ENCODE peak calls at places on chromosomes 12 and 14, in eight cellular contexts. A, H, B, C, Q, S, E and Y are unnamed samples.

GRCh38 chr14:66884149-66884548 is 305.1 kb upstream of the GARIN2 start:
- DNase-seq in A (no peak), H (no peak), B (no peak), C (no peak), Q (peak; percentile 47), S (no peak), E (no peak), Y (no peak)

GRCh38 chr12:80553316-80553715 is 109.3 kb downstream of the PTPRQ start:
- DNase-seq in A (no peak), H (no peak), B (no peak), C (no peak), Q (peak; percentile 87), S (no peak), E (no peak), Y (no peak)

GRCh38 chr14:33848706-33849454 is 102.0 kb downstream of the EGLN3 start:
- DNase-seq in A (peak; percentile 65), H (no peak), B (no peak), C (peak; percentile 53), Q (peak; percentile 91), S (peak; percentile 71), E (no peak), Y (peak; percentile 92)

GRCh38 chr14:58501214-58501816 is 73.8 kb downstream of the KIAA0586 start:
- DNase-seq in A (no peak), H (no peak), B (no peak), C (peak; percentile 23), Q (peak; percentile 97), S (peak; percentile 49), E (no peak), Y (peak; percentile 77)

GRCh38 chr12:93403988-93404803 is 26.5 kb downstream of the NUDT4 start:
- DNase-seq in A (no peak), H (no peak), B (no peak), C (no peak), Q (no peak), S (no peak), E (no peak), Y (no peak)

GRCh38 chr12:65125247-65125646 is 4.1 kb upstream of the WIF1 start:
- DNase-seq in A (no peak), H (no peak), B (no peak), C (no peak), Q (no peak), S (no peak), E (no peak), Y (no peak)

GRCh38 chr14:64580451-64580850 is 30.7 kb downstream of the PPP1R36 start:
- DNase-seq in A (no peak), H (no peak), B (no peak), C (no peak), Q (no peak), S (no peak), E (no peak), Y (no peak)

GRCh38 chr12:96221391-96221790 is 27.2 kb downstream of the ELK3 start:
- DNase-seq in A (no peak), H (no peak), B (no peak), C (no peak), Q (no peak), S (no peak), E (no peak), Y (no peak)

GRCh38 chr14:103688906-103689902 is 26.0 kb downstream of the XRCC3 start:
- DNase-seq in A (peak; percentile 66), H (no peak), B (no peak), C (no peak), Q (no peak), S (no peak), E (peak; percentile 78), Y (no peak)

GRCh38 chr12:11633968-11634367 is 15.5 kb upstream of the ETV6 start:
- DNase-seq in A (no peak), H (no peak), B (no peak), C (no peak), Q (peak; percentile 76), S (no peak), E (no peak), Y (no peak)

GRCh38 chr12:120417917-120418316 is 20.0 kb upstream of the COX6A1 start:
- DNase-seq in A (no peak), H (no peak), B (no peak), C (no peak), Q (no peak), S (no peak), E (no peak), Y (no peak)

GRCh38 chr14:94110552-94111181 is at the start of gene IFI27:
- DNase-seq in A (no peak), H (no peak), B (no peak), C (no peak), Q (peak; percentile 24), S (peak; percentile 70), E (peak; percentile 68), Y (no peak)

GRCh38 chr12:21607701-21608100 is 3.1 kb upstream of the GYS2 start:
- DNase-seq in A (no peak), H (no peak), B (no peak), C (no peak), Q (peak; percentile 25), S (no peak), E (no peak), Y (no peak)

GRCh38 chr12:14950421-14950820 is 11.0 kb downstream of the ARHGDIB start:
- DNase-seq in A (no peak), H (no peak), B (no peak), C (no peak), Q (no peak), S (no peak), E (no peak), Y (no peak)
- H3K4me1 ChIP-seq in A (peaks cover 16% of the 10 kb centered on the region), H (peaks cover 25% of the 10 kb centered on the region), B (peaks cover 8% of the 10 kb centered on the region), C (peaks cover 88% of the 10 kb centered on the region), Q (peaks cover 67% of the 10 kb centered on the region), S (no peaks in the 10 kb centered on the region), E (peaks cover 99% of the 10 kb centered on the region), Y (no peaks in the 10 kb centered on the region)

DNA sequence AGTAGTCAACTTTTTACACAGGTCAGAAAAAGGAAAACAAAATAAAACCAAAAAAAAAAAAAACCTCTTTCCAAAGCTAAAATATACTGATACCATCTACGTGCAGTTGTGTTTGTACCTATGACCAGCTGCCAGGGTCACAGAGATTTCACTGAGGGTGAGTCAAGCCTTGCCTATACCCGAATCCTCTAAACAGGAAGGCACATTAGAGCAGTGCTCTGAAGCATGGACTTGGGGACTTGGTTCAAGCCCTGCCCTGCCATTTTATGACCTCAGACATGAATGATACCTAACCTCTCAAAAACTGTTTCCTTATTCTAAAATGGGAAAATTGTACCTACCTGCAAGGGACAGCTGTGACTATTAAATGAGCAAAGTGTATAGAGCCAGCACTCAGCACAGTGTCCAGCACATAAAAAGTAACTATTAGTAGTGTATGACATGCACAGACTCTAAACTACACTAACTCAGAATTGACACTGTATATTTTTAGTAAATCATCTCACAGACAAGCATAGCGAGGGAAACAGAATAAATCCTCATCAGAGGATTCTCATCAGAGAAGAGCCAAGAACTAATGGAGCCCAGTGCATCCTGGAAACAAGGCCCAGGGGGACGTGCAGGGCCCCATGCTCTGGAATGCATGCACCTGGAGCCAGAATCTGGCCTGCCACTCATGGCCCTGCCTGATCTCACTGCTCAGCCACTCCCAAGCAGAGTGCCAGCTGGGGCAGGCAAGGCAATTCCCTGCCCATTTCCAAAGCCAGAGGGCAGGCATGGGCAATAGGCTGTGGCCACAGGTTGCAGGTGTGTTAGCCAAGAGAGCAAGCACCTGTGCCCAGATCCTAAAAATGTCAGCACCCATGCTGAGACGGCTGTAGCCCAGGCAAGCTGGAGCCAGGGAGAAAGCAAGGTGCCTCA is 57.0 kb downstream of the NT5DC3 start:
- DNase-seq in A (no peak), H (no peak), B (no peak), C (no peak), Q (peak; percentile 23), S (no peak), E (no peak), Y (no peak)
- H3K36me3 ChIP-seq in A (no peaks in the 10 kb centered on the region), H (peaks cover 62% of the 10 kb centered on the region), B (no peaks in the 10 kb centered on the region), C (no peaks in the 10 kb centered on the region), Q (peaks cover 57% of the 10 kb centered on the region), S (peaks cover 95% of the 10 kb centered on the region), E (peaks cover 15% of the 10 kb centered on the region), Y (peaks cover 33% of the 10 kb centered on the region)

GRCh38 chr12:53326460-53327185 is 5.2 kb upstream of the AAAS start:
- DNase-seq in A (peak; percentile 24), H (no peak), B (no peak), C (no peak), Q (no peak), S (no peak), E (no peak), Y (no peak)

GRCh38 chr12:53324779-53325538 is 3.5 kb upstream of the AAAS start:
- DNase-seq in A (peak; percentile 97), H (peak; percentile 94), B (peak; percentile 57), C (peak; percentile 87), Q (peak; percentile 89), S (peak; percentile 96), E (peak; percentile 95), Y (peak; percentile 85)

GRCh38 chr12:53325539-53326061 is 4.2 kb upstream of the AAAS start:
- DNase-seq in A (peak; percentile 84), H (no peak), B (no peak), C (peak; percentile 19), Q (no peak), S (no peak), E (peak; percentile 65), Y (no peak)

GRCh38 chr12:53327435-53328042 is 6.1 kb upstream of the AAAS start:
- DNase-seq in A (peak; percentile 14), H (no peak), B (no peak), C (no peak), Q (peak; percentile 40), S (peak; percentile 42), E (no peak), Y (no peak)

DNA sequence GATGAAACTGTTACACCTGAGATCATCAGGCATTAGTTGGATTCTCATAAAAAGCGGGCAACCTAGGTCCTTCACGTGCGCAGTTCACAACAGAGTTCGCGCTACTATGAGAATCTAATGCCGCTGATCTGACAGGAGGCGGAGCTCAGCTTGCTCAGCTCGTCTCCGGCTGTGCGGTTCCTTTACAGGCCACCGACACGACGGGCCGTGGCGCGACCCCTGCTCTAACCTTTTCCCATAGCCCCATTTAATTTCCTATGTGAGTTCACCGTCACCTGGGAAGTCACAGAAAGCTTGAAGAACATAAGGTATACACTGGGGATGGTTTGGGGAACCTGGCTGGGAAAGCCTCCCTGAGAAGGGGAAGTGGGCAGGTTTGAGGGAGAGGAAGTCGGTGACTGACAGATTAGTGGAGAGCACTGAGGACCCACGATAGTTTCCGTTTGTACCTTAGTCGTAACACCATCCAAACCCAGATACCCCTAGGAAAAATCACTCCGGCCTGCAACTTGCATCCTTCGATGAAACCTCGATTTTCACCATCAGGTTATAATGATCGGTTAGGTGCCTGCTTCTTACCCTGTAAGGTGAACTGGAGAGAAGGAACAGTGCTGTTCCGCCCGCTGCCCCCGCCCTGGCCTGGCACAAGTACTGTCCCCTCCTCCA is 2.8 kb upstream of the AAAS start:
- DNase-seq in A (no peak), H (no peak), B (no peak), C (peak; percentile 70), Q (no peak), S (peak; percentile 80), E (peak; percentile 58), Y (peak; percentile 65)
- H3K4me3 ChIP-seq in A (peak overlapping the region; percentile 53), H (peak overlapping the region; percentile 69), B (peak overlapping the region; percentile 81), C (peak overlapping the region; percentile 67), Q (peak overlapping the region; percentile 82), S (peak overlapping the region; percentile 51), E (peak overlapping the region; percentile 79), Y (peak overlapping the region; percentile 48)

GRCh38 chr14:105197274-105197673 is 16.2 kb upstream of the NUDT14 start:
- DNase-seq in A (no peak), H (no peak), B (no peak), C (no peak), Q (peak; percentile 78), S (peak; percentile 34), E (no peak), Y (no peak)
- H3K4me1 ChIP-seq in A (peaks cover 16% of the 10 kb centered on the region), H (peaks cover 18% of the 10 kb centered on the region), B (peaks cover 22% of the 10 kb centered on the region), C (peaks cover 4% of the 10 kb centered on the region), Q (peaks cover 4% of the 10 kb centered on the region), S (peaks cover 6% of the 10 kb centered on the region), E (peaks cover 81% of the 10 kb centered on the region), Y (no peaks in the 10 kb centered on the region)

GRCh38 chr14:104712881-104713734 is 10.9 kb upstream of the ADSS1 start:
- DNase-seq in A (no peak), H (no peak), B (no peak), C (no peak), Q (no peak), S (no peak), E (no peak), Y (no peak)
- H3K36me3 ChIP-seq in A (peaks cover 4% of the 10 kb centered on the region), H (peaks cover 82% of the 10 kb centered on the region), B (peaks cover 55% of the 10 kb centered on the region), C (peaks cover 73% of the 10 kb centered on the region), Q (peaks cover 5% of the 10 kb centered on the region), S (peaks cover 3% of the 10 kb centered on the region), E (peaks cover 79% of the 10 kb centered on the region), Y (peaks cover 36% of the 10 kb centered on the region)